ENCODE peak calls at places on chromosomes 11 and 22, in five cellular contexts. One of them, this sample, is unnamed.

GRCh38 chr11:101019870-101020269 is 109.7 kb downstream of the PGR start:
- DNase-seq in tibial nerve: no peak
- DNase-seq in coronary artery: no peak
- DNase-seq in neuronal stem cell: no peak
- DNase-seq in GM23338: no peak
- DNase-seq in this sample: no peak

GRCh38 chr11:15346907-15347306 is 232.2 kb downstream of the INSC start:
- DNase-seq in tibial nerve: no peak
- DNase-seq in coronary artery: no peak
- DNase-seq in neuronal stem cell: no peak
- DNase-seq in GM23338: no peak
- DNase-seq in this sample: no peak

GRCh38 chr11:128523616-128524015 is 63.7 kb downstream of the ETS1 start:
- DNase-seq in tibial nerve: no peak
- DNase-seq in coronary artery: no peak
- DNase-seq in neuronal stem cell: no peak
- DNase-seq in GM23338: no peak
- DNase-seq in this sample: no peak

GRCh38 chr22:28674121-28674563 is 5.5 kb downstream of the TTC28 start:
- DNase-seq in tibial nerve: no peak
- DNase-seq in coronary artery: no peak
- DNase-seq in neuronal stem cell: no peak
- DNase-seq in GM23338: no peak
- DNase-seq in this sample: no peak

GRCh38 chr22:46087816-46088277 is 62.5 kb upstream of the PPARA start:
- DNase-seq in tibial nerve: peak; percentile 93
- DNase-seq in coronary artery: peak; percentile 98
- DNase-seq in neuronal stem cell: no peak
- DNase-seq in GM23338: no peak
- DNase-seq in this sample: peak; percentile 92

GRCh38 chr22:37631448-37632173 is 7.9 kb upstream of the SH3BP1 start:
- DNase-seq in tibial nerve: no peak
- DNase-seq in coronary artery: no peak
- DNase-seq in neuronal stem cell: no peak
- DNase-seq in GM23338: no peak
- DNase-seq in this sample: no peak

GRCh38 chr11:95503047-95503446 is 272.0 kb upstream of the SESN3 start:
- DNase-seq in tibial nerve: no peak
- DNase-seq in coronary artery: no peak
- DNase-seq in neuronal stem cell: no peak
- DNase-seq in GM23338: no peak
- DNase-seq in this sample: no peak

GRCh38 chr11:36449566-36450390 is 60.3 kb downstream of the TRAF6 start:
- DNase-seq in tibial nerve: no peak
- DNase-seq in coronary artery: no peak
- DNase-seq in neuronal stem cell: no peak
- DNase-seq in GM23338: no peak
- DNase-seq in this sample: no peak

GRCh38 chr22:35070451-35071093 is 4.6 kb downstream of the ISX start:
- DNase-seq in tibial nerve: no peak
- DNase-seq in coronary artery: no peak
- DNase-seq in neuronal stem cell: no peak
- DNase-seq in GM23338: no peak
- DNase-seq in this sample: no peak

GRCh38 chr11:100647861-100648260 is 39.2 kb upstream of the ARHGAP42 start:
- DNase-seq in tibial nerve: no peak
- DNase-seq in coronary artery: no peak
- DNase-seq in neuronal stem cell: no peak
- DNase-seq in GM23338: peak; percentile 12
- DNase-seq in this sample: no peak

GRCh38 chr22:19630614-19631013 is 83.7 kb upstream of the SEPTIN5 start:
- DNase-seq in tibial nerve: no peak
- DNase-seq in coronary artery: no peak
- DNase-seq in neuronal stem cell: no peak
- DNase-seq in GM23338: no peak
- DNase-seq in this sample: no peak

GRCh38 chr11:41225856-41226255 is 233.6 kb downstream of the LRRC4C start:
- DNase-seq in tibial nerve: no peak
- DNase-seq in coronary artery: no peak
- DNase-seq in neuronal stem cell: no peak
- DNase-seq in GM23338: no peak
- DNase-seq in this sample: no peak

GRCh38 chr11:33377100-33377851 is 120.1 kb downstream of the HIPK3 start:
- DNase-seq in tibial nerve: no peak
- DNase-seq in coronary artery: no peak
- DNase-seq in neuronal stem cell: peak; percentile 11
- DNase-seq in GM23338: no peak
- DNase-seq in this sample: no peak

GRCh38 chr11:68438658-68439259 is 21.8 kb upstream of the PPP6R3 start:
- DNase-seq in tibial nerve: no peak
- DNase-seq in coronary artery: no peak
- DNase-seq in neuronal stem cell: no peak
- DNase-seq in GM23338: no peak
- DNase-seq in this sample: no peak

GRCh38 chr11:85803920-85804319 is 7.0 kb downstream of the SYTL2 start:
- DNase-seq in tibial nerve: no peak
- DNase-seq in coronary artery: no peak
- DNase-seq in neuronal stem cell: no peak
- DNase-seq in GM23338: no peak
- DNase-seq in this sample: no peak

GRCh38 chr22:26949193-26949592 is 291.8 kb downstream of the MIAT start:
- DNase-seq in tibial nerve: no peak
- DNase-seq in coronary artery: no peak
- DNase-seq in neuronal stem cell: no peak
- DNase-seq in GM23338: peak; percentile 44
- DNase-seq in this sample: no peak

GRCh38 chr22:42816339-42816738 is 40.7 kb downstream of the ARFGAP3 start:
- DNase-seq in tibial nerve: no peak
- DNase-seq in coronary artery: no peak
- DNase-seq in neuronal stem cell: no peak
- DNase-seq in GM23338: no peak
- DNase-seq in this sample: no peak

GRCh38 chr11:37264060-37264459 is 666.0 kb upstream of the RAG2 start:
- DNase-seq in tibial nerve: no peak
- DNase-seq in coronary artery: no peak
- DNase-seq in neuronal stem cell: no peak
- DNase-seq in GM23338: no peak
- DNase-seq in this sample: no peak

GRCh38 chr11:102730036-102730815 is 5.5 kb upstream of the MMP8 start:
- DNase-seq in tibial nerve: no peak
- DNase-seq in coronary artery: no peak
- DNase-seq in neuronal stem cell: no peak
- DNase-seq in GM23338: no peak
- DNase-seq in this sample: no peak

GRCh38 chr11:34620202-34620601 is 691 bp upstream of the EHF start:
- DNase-seq in tibial nerve: no peak
- DNase-seq in coronary artery: no peak
- DNase-seq in neuronal stem cell: no peak
- DNase-seq in GM23338: no peak
- DNase-seq in this sample: no peak

GRCh38 chr22:19636696-19637355 is 77.5 kb upstream of the SEPTIN5 start:
- DNase-seq in tibial nerve: no peak
- DNase-seq in coronary artery: peak; percentile 68
- DNase-seq in neuronal stem cell: no peak
- DNase-seq in GM23338: no peak
- DNase-seq in this sample: no peak

GRCh38 chr22:35697142-35697541 is 20.5 kb upstream of the APOL5 start:
- DNase-seq in tibial nerve: no peak
- DNase-seq in coronary artery: no peak
- DNase-seq in neuronal stem cell: no peak
- DNase-seq in GM23338: no peak
- DNase-seq in this sample: no peak

GRCh38 chr11:438101-438844 is 3.5 kb downstream of the ANO9 start:
- DNase-seq in tibial nerve: no peak
- DNase-seq in coronary artery: no peak
- DNase-seq in neuronal stem cell: no peak
- DNase-seq in GM23338: no peak
- DNase-seq in this sample: no peak

GRCh38 chr11:45599161-45599943 is 66.1 kb downstream of the CHST1 start:
- DNase-seq in tibial nerve: no peak
- DNase-seq in coronary artery: no peak
- DNase-seq in neuronal stem cell: no peak
- DNase-seq in GM23338: no peak
- DNase-seq in this sample: no peak

GRCh38 chr11:68974421-68975194 is 6.2 kb downstream of the MRGPRD start:
- DNase-seq in tibial nerve: no peak
- DNase-seq in coronary artery: no peak
- DNase-seq in neuronal stem cell: no peak
- DNase-seq in GM23338: peak; percentile 68
- DNase-seq in this sample: no peak

GRCh38 chr11:33912405-33913361 is 20.8 kb upstream of the LMO2 start:
- DNase-seq in tibial nerve: no peak
- DNase-seq in coronary artery: no peak
- DNase-seq in neuronal stem cell: peak; percentile 47
- DNase-seq in GM23338: no peak
- DNase-seq in this sample: no peak

GRCh38 chr11:73268671-73269271 is 3.4 kb upstream of the P2RY6 start:
- DNase-seq in tibial nerve: no peak
- DNase-seq in coronary artery: peak; percentile 61
- DNase-seq in neuronal stem cell: no peak
- DNase-seq in GM23338: no peak
- DNase-seq in this sample: no peak

GRCh38 chr11:71207563-71207962 is 44.8 kb downstream of the SHANK2 start:
- DNase-seq in tibial nerve: no peak
- DNase-seq in coronary artery: no peak
- DNase-seq in neuronal stem cell: no peak
- DNase-seq in GM23338: no peak
- DNase-seq in this sample: no peak

GRCh38 chr22:22591348-22592299 is 32.6 kb upstream of the PRAME start:
- DNase-seq in tibial nerve: no peak
- DNase-seq in coronary artery: no peak
- DNase-seq in neuronal stem cell: no peak
- DNase-seq in GM23338: no peak
- DNase-seq in this sample: no peak

GRCh38 chr22:42560781-42561180 is 7.0 kb downstream of the SERHL2 start:
- DNase-seq in tibial nerve: no peak
- DNase-seq in coronary artery: no peak
- DNase-seq in neuronal stem cell: peak; percentile 11
- DNase-seq in GM23338: peak; percentile 85
- DNase-seq in this sample: no peak

GRCh38 chr11:111762981-111763643 is 3.1 kb downstream of the PPP2R1B start:
- DNase-seq in tibial nerve: no peak
- DNase-seq in coronary artery: no peak
- DNase-seq in neuronal stem cell: peak; percentile 55
- DNase-seq in GM23338: no peak
- DNase-seq in this sample: no peak

GRCh38 chr11:10693509-10694071 is at the start of gene IRAG1:
- DNase-seq in tibial nerve: peak; percentile 24
- DNase-seq in coronary artery: peak; percentile 91
- DNase-seq in neuronal stem cell: no peak
- DNase-seq in GM23338: peak; percentile 34
- DNase-seq in this sample: peak; percentile 52

GRCh38 chr11:10696797-10697620 is 3.5 kb upstream of the IRAG1 start:
- DNase-seq in tibial nerve: no peak
- DNase-seq in coronary artery: no peak
- DNase-seq in neuronal stem cell: no peak
- DNase-seq in GM23338: no peak
- DNase-seq in this sample: no peak

GRCh38 chr11:10695821-10696220 is 2.3 kb upstream of the IRAG1 start:
- DNase-seq in tibial nerve: no peak
- DNase-seq in coronary artery: no peak
- DNase-seq in neuronal stem cell: no peak
- DNase-seq in GM23338: no peak
- DNase-seq in this sample: no peak

GRCh38 chr11:10694481-10695239 is 1.1 kb upstream of the IRAG1 start:
- DNase-seq in tibial nerve: no peak
- DNase-seq in coronary artery: no peak
- DNase-seq in neuronal stem cell: no peak
- DNase-seq in GM23338: no peak
- DNase-seq in this sample: no peak

GRCh38 chr11:10692716-10693115 is 839 bp downstream of the IRAG1 start:
- DNase-seq in tibial nerve: no peak
- DNase-seq in coronary artery: no peak
- DNase-seq in neuronal stem cell: no peak
- DNase-seq in GM23338: no peak
- DNase-seq in this sample: no peak
- H3K27ac ChIP-seq in tibial nerve: peak overlapping the region; percentile 31
- H3K27ac ChIP-seq in coronary artery: peak overlapping the region; percentile 97
- H3K27ac ChIP-seq in neuronal stem cell: no peak overlapping the region
- H3K27ac ChIP-seq in GM23338: no peak overlapping the region
- H3K27ac ChIP-seq in this sample: peak overlapping the region; percentile 49

GRCh38 chr11:93765551-93765950 is 18.5 kb upstream of the MED17 start:
- DNase-seq in tibial nerve: no peak
- DNase-seq in coronary artery: no peak
- DNase-seq in neuronal stem cell: no peak
- DNase-seq in GM23338: no peak
- DNase-seq in this sample: no peak

GRCh38 chr11:93770160-93770559 is 13.9 kb upstream of the MED17 start:
- DNase-seq in tibial nerve: no peak
- DNase-seq in coronary artery: no peak
- DNase-seq in neuronal stem cell: no peak
- DNase-seq in GM23338: no peak
- DNase-seq in this sample: no peak

GRCh38 chr11:93761910-93762309 is 20.4 kb downstream of the C11orf54 start:
- DNase-seq in tibial nerve: no peak
- DNase-seq in coronary artery: no peak
- DNase-seq in neuronal stem cell: no peak
- DNase-seq in GM23338: no peak
- DNase-seq in this sample: no peak

GRCh38 chr11:93767018-93767417 is 17.1 kb upstream of the MED17 start:
- DNase-seq in tibial nerve: no peak
- DNase-seq in coronary artery: no peak
- DNase-seq in neuronal stem cell: no peak
- DNase-seq in GM23338: peak; percentile 12
- DNase-seq in this sample: no peak

GRCh38 chr11:93766504-93766903 is 17.6 kb upstream of the MED17 start:
- DNase-seq in tibial nerve: no peak
- DNase-seq in coronary artery: no peak
- DNase-seq in neuronal stem cell: no peak
- DNase-seq in GM23338: no peak
- DNase-seq in this sample: no peak
- H3K27ac ChIP-seq in tibial nerve: no peak overlapping the region
- H3K27ac ChIP-seq in coronary artery: no peak overlapping the region
- H3K27ac ChIP-seq in neuronal stem cell: no peak overlapping the region
- H3K27ac ChIP-seq in GM23338: no peak overlapping the region
- H3K27ac ChIP-seq in this sample: no peak overlapping the region

DNA sequence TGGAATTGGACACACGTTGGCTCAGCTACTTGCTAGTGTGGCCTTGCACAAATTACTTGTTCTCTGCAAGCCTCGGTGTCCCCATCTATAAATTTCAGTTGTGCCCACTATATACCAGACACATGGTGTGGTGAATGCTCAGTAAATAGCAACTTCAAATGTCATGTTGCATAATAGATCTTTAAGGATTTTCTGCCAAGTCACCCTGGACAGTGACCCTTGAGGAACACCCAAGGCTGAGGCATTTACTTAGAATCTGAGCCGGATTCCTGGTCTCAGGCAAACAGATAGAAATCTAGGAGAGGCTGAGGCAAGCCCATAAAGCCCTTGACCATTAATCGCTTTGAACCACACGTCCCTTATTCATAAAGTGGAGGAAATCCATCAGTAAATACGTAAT is 9.6 kb downstream of the TEAD1 start:
- DNase-seq in tibial nerve: no peak
- DNase-seq in coronary artery: no peak
- DNase-seq in neuronal stem cell: no peak
- DNase-seq in GM23338: no peak
- DNase-seq in this sample: no peak
- H3K27ac ChIP-seq in tibial nerve: no peak overlapping the region
- H3K27ac ChIP-seq in coronary artery: no peak overlapping the region
- H3K27ac ChIP-seq in neuronal stem cell: no peak overlapping the region
- H3K27ac ChIP-seq in GM23338: no peak overlapping the region
- H3K27ac ChIP-seq in this sample: no peak overlapping the region

GRCh38 chr11:76589477-76589876 is 81.1 kb downstream of the LRRC32 start:
- DNase-seq in tibial nerve: no peak
- DNase-seq in coronary artery: no peak
- DNase-seq in neuronal stem cell: no peak
- DNase-seq in GM23338: no peak
- DNase-seq in this sample: no peak
- H3K27ac ChIP-seq in tibial nerve: no peak overlapping the region
- H3K27ac ChIP-seq in coronary artery: peak overlapping the region; percentile 78
- H3K27ac ChIP-seq in neuronal stem cell: no peak overlapping the region
- H3K27ac ChIP-seq in GM23338: no peak overlapping the region
- H3K27ac ChIP-seq in this sample: no peak overlapping the region